ENCODE peak calls at places on chromosome 21, in four cellular contexts. S, C, L and R are unnamed samples.

GRCh38 chr21:25528511-25528910 is 78.8 kb downstream of the MRPL39 start:
- DNase-seq in C (no peak), S (no peak), L (no peak), R (no peak)

GRCh38 chr21:42191978-42192595 is 26.9 kb upstream of the ABCG1 start:
- DNase-seq in L (no peak), C (peak), S (no peak), R (no peak)

GRCh38 chr21:38930065-38930464 is 124.3 kb downstream of the ETS2 start:
- DNase-seq in C (no peak), L (no peak), S (no peak), R (no peak)

GRCh38 chr21:42364304-42364865 is 1.9 kb downstream of the TFF1 start:
- DNase-seq in S (no peak), L (no peak), C (no peak), R (no peak)

GRCh38 chr21:32572574-32573420 is 12.5 kb downstream of the TCP10L start:
- DNase-seq in L (no peak), S (no peak), C (peak), R (no peak)

GRCh38 chr21:26437326-26438009 is 135.6 kb downstream of the CYYR1 start:
- DNase-seq in L (no peak), C (no peak), S (no peak), R (no peak)

GRCh38 chr21:10430007-10430406 is 91.4 kb upstream of the TPTE start:
- DNase-seq in S (peak), L (no peak), C (no peak), R (no peak)

GRCh38 chr21:28333455-28334108 is 659.1 kb downstream of the LTN1 start:
- DNase-seq in C (no peak), L (no peak), S (no peak), R (no peak)

GRCh38 chr21:25885880-25886279 is 151.1 kb downstream of the GABPA start:
- DNase-seq in S (no peak), C (peak), L (no peak), R (no peak)

GRCh38 chr21:17139696-17140095 is 373.1 kb upstream of the CXADR start:
- DNase-seq in C (no peak), S (no peak), L (no peak), R (peak)

GRCh38 chr21:39048574-39048973 is 134.7 kb downstream of the PSMG1 start:
- DNase-seq in S (no peak), L (no peak), C (peak), R (no peak)

GRCh38 chr21:42253466-42253865 is 34.5 kb downstream of the ABCG1 start:
- DNase-seq in S (no peak), C (no peak), L (no peak), R (no peak)

DNA sequence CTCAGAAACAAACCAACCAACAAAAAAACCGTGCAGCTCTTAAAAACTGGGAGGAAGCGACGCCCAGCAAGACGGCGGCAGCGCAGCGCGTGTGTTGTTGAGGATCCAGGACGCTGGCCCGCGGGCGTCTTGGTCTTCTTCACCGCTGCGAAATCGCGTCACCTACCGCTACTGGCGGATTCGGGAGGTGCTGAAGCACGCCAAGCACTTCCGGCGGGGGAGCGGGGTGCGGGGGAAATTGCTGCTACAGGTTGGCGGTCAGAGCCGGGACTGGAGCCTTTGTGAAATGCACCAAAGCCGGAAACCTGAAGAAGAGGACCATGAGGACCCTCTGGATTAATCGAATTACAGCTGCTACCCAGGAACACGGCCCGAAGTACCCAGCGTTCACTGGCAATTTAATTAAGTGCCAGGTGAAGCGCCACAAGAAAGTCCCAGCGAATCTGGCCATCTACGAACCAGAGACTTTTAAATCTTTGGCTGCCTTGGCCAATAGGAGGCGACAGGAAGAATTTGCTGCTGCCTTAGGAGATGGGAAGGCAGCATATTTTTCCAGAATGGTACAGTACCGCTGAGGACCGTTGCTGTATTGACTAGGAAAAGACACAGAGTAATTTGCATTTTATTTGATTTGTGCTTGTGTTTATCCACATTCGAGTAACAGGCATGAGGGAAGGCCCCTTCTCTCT is 11.9 kb upstream of the RIPPLY3 start:
- DNase-seq in L (peak), C (no peak), S (no peak), R (no peak)
- H3K4me3 ChIP-seq in L (no peak), C (no peak), S (no peak), R (no peak)

GRCh38 chr21:43834146-43834905 is 30.7 kb upstream of the AGPAT3 start:
- DNase-seq in S (peak), L (no peak), C (no peak), R (no peak)

GRCh38 chr21:43836616-43837015 is 28.4 kb upstream of the AGPAT3 start:
- DNase-seq in C (no peak), S (peak), L (no peak), R (no peak)

GRCh38 chr21:43835061-43835460 is 30.0 kb upstream of the AGPAT3 start:
- DNase-seq in S (peak), C (no peak), L (no peak), R (no peak)

GRCh38 chr21:43832648-43833047 is 32.4 kb upstream of the AGPAT3 start:
- DNase-seq in C (no peak), L (no peak), S (peak), R (no peak)

GRCh38 chr21:43835861-43836260 is 29.2 kb upstream of the AGPAT3 start:
- DNase-seq in C (no peak), S (peak), L (no peak), R (no peak)
- H3K4me2 ChIP-seq in C (no peak), S (no peak), L (no peak), R (no peak)

DNA sequence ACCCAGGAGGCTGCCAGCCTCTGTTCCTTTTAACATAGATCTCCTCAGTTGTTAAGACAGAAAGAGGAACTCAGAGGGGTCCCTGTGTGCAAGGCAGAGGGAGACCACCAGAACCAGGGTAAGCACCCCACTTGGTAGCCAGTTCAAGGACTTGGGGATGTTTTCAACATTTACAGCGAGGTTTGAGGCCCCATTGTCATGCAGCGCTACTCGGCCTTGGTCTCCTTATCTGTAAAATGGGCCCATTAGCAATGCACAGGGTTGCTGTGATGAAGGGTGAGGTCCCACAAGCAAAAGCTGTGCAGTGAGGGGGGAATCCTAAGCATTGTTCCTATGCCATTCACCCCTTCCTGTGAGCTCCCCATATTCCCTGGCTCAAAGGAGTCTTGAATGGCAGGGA is 4.2 kb downstream of the SIM2 start:
- DNase-seq in C (no peak), L (no peak), S (no peak), R (no peak)
- H3K27ac ChIP-seq in C (peak), L (no peak), S (no peak), R (no peak)

DNA sequence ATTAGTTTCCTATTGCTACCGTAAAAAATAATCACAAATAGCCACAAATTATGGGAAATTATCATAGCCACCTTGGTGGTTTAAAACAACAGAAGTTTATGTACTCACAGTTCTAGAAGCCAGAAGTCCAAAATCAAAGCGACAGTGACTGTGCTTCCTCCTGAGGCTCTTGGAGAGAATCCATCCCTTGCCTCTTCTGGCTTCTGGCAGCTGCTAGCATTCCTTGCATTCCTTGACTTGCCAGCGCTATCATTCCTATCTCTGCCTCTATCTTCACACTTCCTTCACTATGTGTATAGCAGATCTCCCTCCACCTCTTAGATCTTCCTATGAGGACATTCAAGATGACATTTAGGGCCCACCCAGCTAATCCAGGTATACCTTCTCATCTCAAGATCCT is 180.1 kb upstream of the USP25 start:
- DNase-seq in S (no peak), L (no peak), C (peak), R (no peak)
- H3K4me3 ChIP-seq in S (no peak), L (no peak), C (no peak), R (no peak)

GRCh38 chr21:46307625-46308024 is 16.0 kb downstream of the C21orf58 start:
- DNase-seq in S (no peak), L (no peak), C (peak), R (no peak)
- H3K4me2 ChIP-seq in S (no peak), L (no peak), C (no peak), R (no peak)

GRCh38 chr21:34800797-34801518 is 132.2 kb downstream of the CLIC6 start:
- DNase-seq in C (no peak), S (no peak), L (no peak), R (no peak)
- H3K27ac ChIP-seq in C (no peak), S (no peak), L (no peak), R (no peak)

DNA sequence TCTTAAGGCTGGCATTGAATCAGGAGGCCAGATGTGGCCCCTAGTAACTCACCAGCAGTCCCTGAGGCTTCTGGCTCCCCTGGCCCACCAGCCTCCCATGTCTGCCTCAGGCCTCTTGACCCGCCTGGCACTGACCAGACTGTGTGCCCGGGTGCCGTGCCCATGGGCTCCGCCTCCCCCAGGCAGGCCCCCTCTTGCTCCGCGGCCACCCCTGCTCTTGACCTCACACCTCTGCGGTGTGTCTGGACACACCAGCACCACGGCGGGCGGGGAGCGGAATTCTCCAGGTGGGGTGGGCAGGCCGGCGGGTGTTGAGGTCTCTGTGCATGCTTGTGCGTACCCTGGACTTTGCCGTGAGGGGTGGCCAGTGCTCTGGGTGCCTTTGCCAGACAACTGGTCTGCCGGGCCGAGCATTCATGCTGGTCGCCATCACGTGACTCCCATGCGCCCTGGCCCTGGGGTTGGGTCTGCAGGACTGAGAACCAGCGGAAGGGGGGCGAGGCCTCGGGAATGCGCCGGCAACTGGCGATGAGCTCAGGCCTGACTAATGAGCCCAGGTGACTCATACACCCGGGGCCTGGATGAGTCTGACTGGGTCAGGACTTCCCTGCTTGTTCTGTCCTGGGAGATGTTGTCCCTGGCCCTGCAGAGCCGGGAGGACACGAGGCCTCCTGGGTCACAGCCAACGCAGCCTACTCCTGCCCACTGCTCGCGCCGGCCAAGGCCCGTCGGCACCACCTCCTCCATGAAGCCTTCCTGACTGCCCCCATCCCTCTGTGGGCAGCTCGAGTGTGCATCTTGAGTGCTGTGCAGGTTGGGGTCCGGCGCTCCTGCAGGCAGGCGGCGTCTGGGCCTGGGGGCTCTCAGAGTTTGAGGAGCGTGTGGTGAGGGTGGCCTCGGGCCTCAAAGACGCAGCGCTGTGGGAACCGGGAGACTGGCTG is 22.6 kb downstream of the COL18A1 start:
- DNase-seq in S (no peak), C (peak), L (peak), R (no peak)
- H3K4me3 ChIP-seq in S (no peak), C (no peak), L (no peak), R (no peak)